ENCODE peak calls at places on chromosomes 4 and X, in ten cellular contexts. I, L, V, G, F, W, N, E, T and J are unnamed samples.

GRCh38 chrX:147838465-147839131 is 73.1 kb upstream of the FMR1 start:
- DNase-seq in G (peak), W (no peak), F (no peak), N (no peak), I (no peak), T (no peak), E (no peak), V (no peak), L (no peak), J (no peak)

GRCh38 chr4:33911951-33912350 is 2332.4 kb downstream of the ARAP2 start:
- DNase-seq in W (no peak), L (no peak), N (no peak), E (no peak), F (no peak), I (no peak), V (no peak), G (no peak), T (no peak), J (no peak)

GRCh38 chr4:69060651-69061308 is 35.5 kb upstream of the UGT2B7 start:
- DNase-seq in T (no peak), V (no peak), W (no peak), N (no peak), F (no peak), E (no peak), L (no peak), I (no peak), G (no peak), J (no peak)

GRCh38 chrX:7244400-7244799 is 96.4 kb upstream of the PUDP start:
- DNase-seq in E (no peak), I (no peak), F (no peak), G (no peak), W (no peak), V (no peak), T (no peak), L (no peak), N (no peak), J (no peak)

GRCh38 chr4:3047464-3048286 is 26.7 kb downstream of the HTT-AS start:
- DNase-seq in W (peak), V (no peak), F (no peak), G (peak), L (peak), E (peak), T (peak), N (peak), I (no peak), J (no peak)

GRCh38 chrX:133570549-133570948 is 155.3 kb upstream of the GPC4 start:
- DNase-seq in E (no peak), F (no peak), N (no peak), G (no peak), I (no peak), L (no peak), T (no peak), V (no peak), W (no peak), J (no peak)

GRCh38 chrX:13110427-13111324 is 66.3 kb upstream of the FAM9C start:
- DNase-seq in E (no peak), V (peak), G (peak), W (peak), F (peak), N (peak), L (no peak), T (no peak), I (no peak), J (no peak)

GRCh38 chr4:7632341-7632740 is 197.6 kb upstream of the PSAPL1 start:
- DNase-seq in F (no peak), W (no peak), L (no peak), N (no peak), G (no peak), T (no peak), V (no peak), E (no peak), I (no peak), J (no peak)

GRCh38 chr4:110108960-110109359 is 89.5 kb downstream of the ELOVL6 start:
- DNase-seq in N (no peak), G (no peak), E (no peak), V (no peak), F (no peak), T (no peak), L (no peak), W (no peak), I (no peak), J (no peak)